ENCODE peak calls at places on chromosomes 11 and 22, in eight cellular contexts. U is AG04450; P is NCI-H1092 treated with DMSO at 0.1 percent for 48 hours; A is stimulated activated CD4-positive, alpha-beta T cell treated with anti-CD3 and anti-CD28 coated beads, Interleukin-4, amount 100 ng/mL, for 4 hours; H is endothelial cell; T is GM03348; K is T-helper 2 cell; W is MG63. F is an unnamed sample.

GRCh38 chr22:22771696-22772377 is 115.8 kb upstream of the IGLL5 start:
- DNase-seq in U (no peak), P (no peak), A (no peak), H (no peak), T (no peak), K (no peak), W (no peak), F (no peak)

GRCh38 chr11:45184640-45185039 is 38.2 kb downstream of the PRDM11 start:
- DNase-seq in U (no peak), P (no peak), A (no peak), H (no peak), T (no peak), K (no peak), W (no peak), F (no peak)

GRCh38 chr22:36998620-36999351 is 20.5 kb downstream of the TST start:
- DNase-seq in U (no peak), P (no peak), A (no peak), H (no peak), T (no peak), K (no peak), W (peak), F (no peak)

GRCh38 chr11:99766816-99767215 is 746.1 kb downstream of the CNTN5 start:
- DNase-seq in U (no peak), P (no peak), A (no peak), H (no peak), T (no peak), K (no peak), W (no peak), F (no peak)

GRCh38 chr22:46062971-46063631 is 86.1 kb upstream of the WNT7B start:
- DNase-seq in U (no peak), P (no peak), A (no peak), H (no peak), T (no peak), K (no peak), W (no peak), F (peak)

GRCh38 chr11:76783901-76784813 is 1.0 kb downstream of the TSKU start:
- DNase-seq in U (no peak), P (no peak), A (no peak), H (peak), T (peak), K (no peak), W (peak), F (peak)

GRCh38 chr11:17603056-17603825 is 56.2 kb downstream of the OTOG start:
- DNase-seq in U (no peak), P (no peak), A (no peak), H (no peak), T (peak), K (no peak), W (no peak), F (no peak)

GRCh38 chr11:61082931-61083531 is 19.3 kb upstream of the CD5 start:
- DNase-seq in U (no peak), P (no peak), A (peak), H (no peak), T (no peak), K (peak), W (no peak), F (no peak)

GRCh38 chr11:105979997-105980703 is 41.9 kb downstream of the MSANTD4 start:
- DNase-seq in U (no peak), P (no peak), A (no peak), H (no peak), T (no peak), K (no peak), W (no peak), F (no peak)

GRCh38 chr11:88050247-88050646 is 125.0 kb downstream of the RAB38 start:
- DNase-seq in U (no peak), P (no peak), A (no peak), H (no peak), T (no peak), K (peak), W (no peak), F (no peak)

GRCh38 chr11:5488385-5488784 is at the start of gene OR52D1:
- DNase-seq in U (no peak), P (no peak), A (no peak), H (no peak), T (no peak), K (no peak), W (no peak), F (no peak)

GRCh38 chr11:66315921-66316811 is 678 bp downstream of the CD248 start:
- DNase-seq in U (no peak), P (no peak), A (no peak), H (no peak), T (peak), K (no peak), W (no peak), F (no peak)

GRCh38 chr22:38911434-38911833 is 39.4 kb upstream of the CBX6 start:
- DNase-seq in U (no peak), P (no peak), A (no peak), H (no peak), T (no peak), K (no peak), W (no peak), F (no peak)

GRCh38 chr22:19710020-19710768 is 4.1 kb upstream of the SEPTIN5 start:
- DNase-seq in U (no peak), P (no peak), A (no peak), H (no peak), T (no peak), K (no peak), W (no peak), F (no peak)

GRCh38 chr11:86134580-86135318 is 65.9 kb upstream of the PICALM start:
- DNase-seq in U (no peak), P (no peak), A (no peak), H (no peak), T (no peak), K (no peak), W (no peak), F (no peak)

GRCh38 chr11:48081151-48082010 is 101.0 kb downstream of the PTPRJ start:
- DNase-seq in U (no peak), P (no peak), A (no peak), H (no peak), T (peak), K (no peak), W (peak), F (no peak)

GRCh38 chr22:49305966-49306631 is 521.6 kb downstream of the BRD1 start:
- DNase-seq in U (no peak), P (no peak), A (no peak), H (peak), T (no peak), K (no peak), W (no peak), F (no peak)

GRCh38 chr11:20444537-20444936 is 57.0 kb downstream of the PRMT3 start:
- DNase-seq in U (no peak), P (no peak), A (no peak), H (no peak), T (no peak), K (no peak), W (no peak), F (peak)

GRCh38 chr11:117876341-117877119 is at the start of gene FXYD6:
- DNase-seq in U (no peak), P (peak), A (no peak), H (peak), T (no peak), K (no peak), W (peak), F (peak)

GRCh38 chr22:41523464-41524221 is 20.6 kb downstream of the POLR3H start:
- DNase-seq in U (peak), P (no peak), A (no peak), H (no peak), T (no peak), K (no peak), W (no peak), F (no peak)

GRCh38 chr22:30324008-30324730 is 2.6 kb downstream of the TBC1D10A start:
- DNase-seq in U (no peak), P (no peak), A (no peak), H (no peak), T (peak), K (peak), W (no peak), F (no peak)

GRCh38 chr11:92393218-92393617 is 168.6 kb downstream of the FAT3 start:
- DNase-seq in U (no peak), P (no peak), A (no peak), H (no peak), T (no peak), K (no peak), W (no peak), F (no peak)

GRCh38 chr11:315516-315994 is 1.7 kb downstream of the IFITM1 start:
- DNase-seq in U (no peak), P (no peak), A (no peak), H (no peak), T (no peak), K (no peak), W (no peak), F (no peak)

GRCh38 chr11:11841121-11841604 is 609 bp upstream of the USP47 start:
- DNase-seq in U (no peak), P (peak), A (no peak), H (no peak), T (peak), K (no peak), W (peak), F (peak)

F was measured in NCI-H1105 treated with DMSO at 0.1 percent for 48 hours.